ENCODE peak calls at places on chromosome 15, in five cellular contexts. P is COR-L47, M is GM23248, S is Daoy, E is RWPE1. O is an unnamed sample.

GRCh38 chr15:31306426-31307269 is 20.0 kb upstream of the KLF13 start:
- DNase-seq in P (peak), M (no peak), S (peak), E (peak), O (no peak)

GRCh38 chr15:48858401-48858800 is 19.5 kb upstream of the EID1 start:
- DNase-seq in P (no peak), M (peak), S (peak), E (no peak), O (no peak)

GRCh38 chr15:92580021-92580420 is 75.6 kb downstream of the FAM174B start:
- DNase-seq in P (no peak), M (no peak), S (no peak), E (no peak), O (no peak)

GRCh38 chr15:82040862-82041261 is 5.0 kb downstream of the MEX3B start:
- DNase-seq in P (peak), M (no peak), S (no peak), E (no peak), O (no peak)

GRCh38 chr15:80580107-80580506 is 115.0 kb upstream of the ABHD17C start:
- DNase-seq in P (no peak), M (peak), S (peak), E (peak), O (no peak)

GRCh38 chr15:95375281-95375680 is 955.2 kb upstream of the NR2F2 start:
- DNase-seq in P (no peak), M (no peak), S (no peak), E (no peak), O (no peak)

GRCh38 chr15:90264649-90265048 is 823 bp upstream of the NGRN start:
- DNase-seq in P (no peak), M (peak), S (peak), E (peak), O (no peak)

GRCh38 chr15:92339361-92339760 is 54.3 kb upstream of the ST8SIA2 start:
- DNase-seq in P (no peak), M (no peak), S (no peak), E (no peak), O (no peak)

GRCh38 chr15:84702961-84703482 is 12.9 kb downstream of the SEC11A start:
- DNase-seq in P (no peak), M (peak), S (no peak), E (no peak), O (no peak)

GRCh38 chr15:65184944-65185717 is at the start of gene CLPX:
- DNase-seq in P (peak), M (peak), S (peak), E (peak), O (peak)

GRCh38 chr15:85415779-85416178 is 35.4 kb downstream of the AKAP13 start:
- DNase-seq in P (no peak), M (no peak), S (no peak), E (no peak), O (no peak)

GRCh38 chr15:68729789-68730201 is 90.9 kb downstream of the ANP32A start:
- DNase-seq in P (no peak), M (peak), S (peak), E (no peak), O (no peak)

GRCh38 chr15:58574612-58575011 is 142.8 kb downstream of the LIPC start:
- DNase-seq in P (no peak), M (no peak), S (no peak), E (no peak), O (no peak)

GRCh38 chr15:43977072-43977884 is 150.5 kb downstream of the WDR76 start:
- DNase-seq in P (no peak), M (no peak), S (peak), E (no peak), O (peak)